ENCODE peak calls at places on chromosomes 3 and 15, in six cellular contexts. N, V, K, W, H and E are unnamed samples.

GRCh38 chr3:18389108-18389733 is 35.9 kb downstream of the SATB1 start:
- DNase-seq in N (no peak), V (no peak), K (no peak), W (no peak), H (peak), E (no peak)

GRCh38 chr15:94312946-94313345 is 81.6 kb downstream of the MCTP2 start:
- DNase-seq in N (no peak), V (no peak), K (no peak), W (no peak), H (no peak), E (no peak)

GRCh38 chr15:58748040-58748786 is 1.3 kb downstream of the ADAM10 start:
- DNase-seq in N (peak), V (no peak), K (no peak), W (peak), H (peak), E (peak)

GRCh38 chr15:80989518-80990478 is at the start of gene MESD:
- DNase-seq in N (peak), V (peak), K (peak), W (peak), H (peak), E (peak)

GRCh38 chr3:193229851-193230250 is 11.2 kb upstream of the PLAAT1 start:
- DNase-seq in N (no peak), V (no peak), K (no peak), W (no peak), H (peak), E (no peak)

GRCh38 chr15:31145271-31145911 is 43.9 kb upstream of the TRPM1 start:
- DNase-seq in N (no peak), V (no peak), K (no peak), W (no peak), H (peak), E (no peak)

GRCh38 chr3:151890721-151891141 is 17.3 kb downstream of the SUCNR1 start:
- DNase-seq in N (no peak), V (no peak), K (no peak), W (no peak), H (no peak), E (no peak)

GRCh38 chr15:84633311-84634227 is 20.5 kb downstream of the WDR73 start:
- DNase-seq in N (peak), V (peak), K (peak), W (peak), H (peak), E (peak)

GRCh38 chr15:39579487-39580116 is 1.3 kb upstream of the THBS1 start:
- DNase-seq in N (no peak), V (no peak), K (peak), W (no peak), H (peak), E (no peak)

GRCh38 chr15:89028036-89028435 is 60.2 kb upstream of the ABHD2 start:
- DNase-seq in N (no peak), V (no peak), K (no peak), W (no peak), H (no peak), E (no peak)

GRCh38 chr15:94229591-94230365 is 1.6 kb upstream of the MCTP2 start:
- DNase-seq in N (peak), V (no peak), K (no peak), W (peak), H (no peak), E (peak)

GRCh38 chr15:50250789-50251394 is 14.6 kb downstream of the HDC start:
- DNase-seq in N (no peak), V (no peak), K (no peak), W (no peak), H (no peak), E (no peak)